ENCODE peak calls at places on chromosomes 3 and 15, in four cellular contexts. A, M, E and N are unnamed samples.

GRCh38 chr3:10602769-10603768 is 97.7 kb upstream of the ATP2B2 start:
- DNase-seq in A (no peak), M (no peak), E (no peak), N (no peak)

GRCh38 chr15:80870366-80870765 is 91.2 kb downstream of the CEMIP start:
- DNase-seq in A (no peak), M (no peak), E (no peak), N (no peak)

GRCh38 chr3:130345487-130346079 is at the start of gene COL6A5:
- DNase-seq in A (peak), M (no peak), E (peak), N (peak)

GRCh38 chr3:170815340-170815739 is 54.7 kb downstream of the RPL22L1 start:
- DNase-seq in A (peak), M (no peak), E (no peak), N (peak)

GRCh38 chr15:73647259-73648026 is 14.3 kb upstream of the NPTN start:
- DNase-seq in A (no peak), M (no peak), E (no peak), N (no peak)

GRCh38 chr3:143535994-143536784 is 312.1 kb downstream of the SLC9A9 start:
- DNase-seq in A (no peak), M (no peak), E (no peak), N (no peak)

GRCh38 chr15:59738676-59739075 is 49.6 kb upstream of the BNIP2 start:
- DNase-seq in A (no peak), M (no peak), E (no peak), N (no peak)

GRCh38 chr15:63312286-63312685 is 34.9 kb downstream of the APH1B start:
- DNase-seq in A (no peak), M (no peak), E (no peak), N (peak)

GRCh38 chr3:143484851-143485512 is 363.3 kb downstream of the SLC9A9 start:
- DNase-seq in A (no peak), M (no peak), E (no peak), N (no peak)

GRCh38 chr3:125200731-125201139 is 11.8 kb downstream of the SLC12A8 start:
- DNase-seq in A (no peak), M (no peak), E (no peak), N (no peak)

GRCh38 chr3:183493296-183494045 is 62.0 kb downstream of the KLHL6 start:
- DNase-seq in A (peak), M (no peak), E (no peak), N (no peak)

GRCh38 chr15:57305009-57305408 is 71.3 kb upstream of the CGNL1 start:
- DNase-seq in A (peak), M (no peak), E (no peak), N (no peak)

GRCh38 chr3:72306800-72307341 is 521.9 kb upstream of the PROK2 start:
- DNase-seq in A (peak), M (peak), E (no peak), N (peak)

GRCh38 chr3:60757724-60758123 is 493.5 kb downstream of the FHIT start:
- DNase-seq in A (no peak), M (no peak), E (no peak), N (no peak)

GRCh38 chr3:60758169-60758568 is 493.1 kb downstream of the FHIT start:
- DNase-seq in A (no peak), M (no peak), E (no peak), N (no peak)

GRCh38 chr3:60759439-60759838 is 491.8 kb downstream of the FHIT start:
- DNase-seq in A (no peak), M (no peak), E (no peak), N (no peak)

GRCh38 chr3:60756636-60757035 is 494.6 kb downstream of the FHIT start:
- DNase-seq in A (no peak), M (no peak), E (peak), N (no peak)

DNA sequence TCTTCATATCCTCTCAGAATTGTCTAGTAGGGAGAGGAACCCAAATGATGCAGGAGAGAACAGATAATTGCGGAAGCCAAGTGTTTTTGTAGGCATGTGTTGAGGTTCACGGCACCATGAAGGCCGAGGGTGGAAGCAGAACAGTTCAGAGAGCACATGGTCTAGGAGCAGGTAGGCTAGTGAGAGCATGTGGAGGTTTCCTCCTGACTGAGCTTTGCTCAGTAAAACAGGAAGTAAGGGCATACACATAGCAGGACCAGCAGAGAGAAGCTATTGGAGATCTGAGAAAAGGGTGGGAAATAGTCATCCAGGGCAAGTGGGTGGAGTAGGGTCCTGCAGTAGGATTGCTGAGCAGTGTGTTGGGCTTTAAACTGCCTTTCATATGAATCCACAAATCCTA is 491.1 kb downstream of the FHIT start:
- DNase-seq in A (no peak), M (no peak), E (no peak), N (no peak)
- H3K9ac ChIP-seq in A (no peak), M (no peak), E (no peak), N (no peak)

GRCh38 chr3:126317029-126317996 is 39.9 kb downstream of the KLF15 start:
- DNase-seq in A (no peak), M (no peak), E (no peak), N (no peak)
- H2AK5ac ChIP-seq in A (no peak), M (no peak), E (no peak), N (no peak)

GRCh38 chr3:197519801-197520211 is 36.0 kb downstream of the BDH1 start:
- DNase-seq in A (peak), M (no peak), E (no peak), N (peak)
- H3K9ac ChIP-seq in A (no peak), M (no peak), E (no peak), N (no peak)

GRCh38 chr3:30689202-30689641 is 82.8 kb downstream of the TGFBR2 start:
- DNase-seq in A (no peak), M (peak), E (no peak), N (no peak)
- H2AK5ac ChIP-seq in A (no peak), M (peak), E (no peak), N (no peak)

DNA sequence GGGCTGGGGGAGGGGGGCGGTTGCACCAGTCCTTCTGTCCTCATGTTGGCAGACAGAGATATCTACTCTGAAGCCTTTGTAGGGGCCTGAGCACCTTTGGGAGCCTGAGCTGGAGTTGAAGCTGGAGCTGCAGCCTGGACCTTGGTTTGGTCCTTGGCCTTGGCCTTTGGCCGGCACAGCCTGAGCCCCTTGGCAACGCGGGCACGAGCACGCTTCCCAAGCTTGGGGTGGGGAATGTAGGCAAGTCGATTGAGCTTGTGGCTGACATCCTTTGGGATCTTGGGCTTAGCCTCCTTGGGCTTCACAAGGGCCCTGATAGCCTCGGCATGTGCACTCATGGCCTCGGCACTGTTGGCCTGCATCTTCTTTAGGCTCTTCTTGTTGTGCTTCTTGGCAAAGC is 8.1 kb upstream of the ST6GAL1 start:
- DNase-seq in A (no peak), M (no peak), E (no peak), N (no peak)
- H3K9ac ChIP-seq in A (no peak), M (no peak), E (no peak), N (no peak)